ENCODE peak calls at places on chromosome X, in six cellular contexts. One of them, this sample, is unnamed.

GRCh38 chrX:2690856-2691542 is at the start of gene CD99:
- DNase-seq in ascending aorta: peak
- DNase-seq in lower lobe of right lung: peak
- DNase-seq in left ventricle myocardium inferior: peak
- DNase-seq in ovary: peak
- DNase-seq in suprapubic skin: peak
- DNase-seq in this sample: peak

GRCh38 chrX:109472939-109473713 is 8.8 kb downstream of the GUCY2F start:
- DNase-seq in ascending aorta: no peak
- DNase-seq in lower lobe of right lung: no peak
- DNase-seq in left ventricle myocardium inferior: no peak
- DNase-seq in ovary: peak
- DNase-seq in suprapubic skin: no peak
- DNase-seq in this sample: no peak

GRCh38 chrX:70089575-70090297 is 27.5 kb downstream of the OTUD6A start:
- DNase-seq in ascending aorta: no peak
- DNase-seq in lower lobe of right lung: no peak
- DNase-seq in left ventricle myocardium inferior: no peak
- DNase-seq in ovary: no peak
- DNase-seq in suprapubic skin: no peak
- DNase-seq in this sample: no peak

GRCh38 chrX:19065535-19065934 is 56.7 kb downstream of the ADGRG2 start:
- DNase-seq in ascending aorta: no peak
- DNase-seq in lower lobe of right lung: no peak
- DNase-seq in left ventricle myocardium inferior: no peak
- DNase-seq in ovary: no peak
- DNase-seq in suprapubic skin: no peak
- DNase-seq in this sample: no peak

GRCh38 chrX:115591856-115592842 is 31.2 kb downstream of the PLS3 start:
- DNase-seq in ascending aorta: no peak
- DNase-seq in lower lobe of right lung: no peak
- DNase-seq in left ventricle myocardium inferior: no peak
- DNase-seq in ovary: no peak
- DNase-seq in suprapubic skin: no peak
- DNase-seq in this sample: no peak

GRCh38 chrX:40543661-40544328 is 37.0 kb upstream of the ATP6AP2 start:
- DNase-seq in ascending aorta: no peak
- DNase-seq in lower lobe of right lung: no peak
- DNase-seq in left ventricle myocardium inferior: no peak
- DNase-seq in ovary: no peak
- DNase-seq in suprapubic skin: no peak
- DNase-seq in this sample: no peak

GRCh38 chrX:71911731-71912050 is 1.0 kb downstream of the NHSL2 start:
- DNase-seq in ascending aorta: no peak
- DNase-seq in lower lobe of right lung: no peak
- DNase-seq in left ventricle myocardium inferior: no peak
- DNase-seq in ovary: no peak
- DNase-seq in suprapubic skin: no peak
- DNase-seq in this sample: no peak

GRCh38 chrX:133921764-133922389 is 63.5 kb downstream of the GPC3 start:
- DNase-seq in ascending aorta: no peak
- DNase-seq in lower lobe of right lung: peak
- DNase-seq in left ventricle myocardium inferior: peak
- DNase-seq in ovary: no peak
- DNase-seq in suprapubic skin: no peak
- DNase-seq in this sample: peak

GRCh38 chrX:115595049-115595448 is 34.1 kb downstream of the PLS3 start:
- DNase-seq in ascending aorta: no peak
- DNase-seq in lower lobe of right lung: no peak
- DNase-seq in left ventricle myocardium inferior: no peak
- DNase-seq in ovary: no peak
- DNase-seq in suprapubic skin: no peak
- DNase-seq in this sample: no peak

GRCh38 chrX:103644125-103644524 is 15.3 kb downstream of the TCEAL1 start:
- DNase-seq in ascending aorta: no peak
- DNase-seq in lower lobe of right lung: no peak
- DNase-seq in left ventricle myocardium inferior: no peak
- DNase-seq in ovary: no peak
- DNase-seq in suprapubic skin: no peak
- DNase-seq in this sample: no peak

GRCh38 chrX:108541286-108541685 is 101.6 kb downstream of the COL4A5 start:
- DNase-seq in ascending aorta: no peak
- DNase-seq in lower lobe of right lung: no peak
- DNase-seq in left ventricle myocardium inferior: no peak
- DNase-seq in ovary: no peak
- DNase-seq in suprapubic skin: no peak
- DNase-seq in this sample: no peak

GRCh38 chrX:133880032-133880443 is 105.4 kb downstream of the GPC3 start:
- DNase-seq in ascending aorta: no peak
- DNase-seq in lower lobe of right lung: no peak
- DNase-seq in left ventricle myocardium inferior: no peak
- DNase-seq in ovary: no peak
- DNase-seq in suprapubic skin: no peak
- DNase-seq in this sample: no peak

GRCh38 chrX:18886344-18887161 is 97.4 kb downstream of the PHKA2 start:
- DNase-seq in ascending aorta: peak
- DNase-seq in lower lobe of right lung: peak
- DNase-seq in left ventricle myocardium inferior: peak
- DNase-seq in ovary: peak
- DNase-seq in suprapubic skin: peak
- DNase-seq in this sample: peak

GRCh38 chrX:109519001-109519400 is 17.6 kb upstream of the NXT2 start:
- DNase-seq in ascending aorta: no peak
- DNase-seq in lower lobe of right lung: no peak
- DNase-seq in left ventricle myocardium inferior: no peak
- DNase-seq in ovary: no peak
- DNase-seq in suprapubic skin: no peak
- DNase-seq in this sample: no peak

GRCh38 chrX:44384688-44385338 is 41.3 kb upstream of the EFHC2 start:
- DNase-seq in ascending aorta: no peak
- DNase-seq in lower lobe of right lung: no peak
- DNase-seq in left ventricle myocardium inferior: no peak
- DNase-seq in ovary: no peak
- DNase-seq in suprapubic skin: no peak
- DNase-seq in this sample: no peak

GRCh38 chrX:3651272-3651671 is 62.2 kb downstream of the PRKX start:
- DNase-seq in ascending aorta: no peak
- DNase-seq in lower lobe of right lung: no peak
- DNase-seq in left ventricle myocardium inferior: no peak
- DNase-seq in ovary: no peak
- DNase-seq in suprapubic skin: no peak
- DNase-seq in this sample: no peak

GRCh38 chrX:12970691-12971202 is 4.2 kb upstream of the TMSB4X start:
- DNase-seq in ascending aorta: peak
- DNase-seq in lower lobe of right lung: no peak
- DNase-seq in left ventricle myocardium inferior: no peak
- DNase-seq in ovary: peak
- DNase-seq in suprapubic skin: no peak
- DNase-seq in this sample: no peak

GRCh38 chrX:12002876-12003275 is 135.4 kb upstream of the FRMPD4 start:
- DNase-seq in ascending aorta: no peak
- DNase-seq in lower lobe of right lung: no peak
- DNase-seq in left ventricle myocardium inferior: no peak
- DNase-seq in ovary: no peak
- DNase-seq in suprapubic skin: no peak
- DNase-seq in this sample: no peak

GRCh38 chrX:80578518-80579105 is 158.4 kb downstream of the TENT5D start:
- DNase-seq in ascending aorta: no peak
- DNase-seq in lower lobe of right lung: no peak
- DNase-seq in left ventricle myocardium inferior: no peak
- DNase-seq in ovary: no peak
- DNase-seq in suprapubic skin: no peak
- DNase-seq in this sample: no peak

GRCh38 chrX:13026877-13027652 is 17.4 kb downstream of the FAM9C start:
- DNase-seq in ascending aorta: no peak
- DNase-seq in lower lobe of right lung: no peak
- DNase-seq in left ventricle myocardium inferior: no peak
- DNase-seq in ovary: no peak
- DNase-seq in suprapubic skin: no peak
- DNase-seq in this sample: no peak

GRCh38 chrX:28997716-28998115 is 410.5 kb downstream of the IL1RAPL1 start:
- DNase-seq in ascending aorta: no peak
- DNase-seq in lower lobe of right lung: no peak
- DNase-seq in left ventricle myocardium inferior: no peak
- DNase-seq in ovary: no peak
- DNase-seq in suprapubic skin: no peak
- DNase-seq in this sample: no peak

GRCh38 chrX:45445745-45446412 is 245.2 kb upstream of the DIPK2B start:
- DNase-seq in ascending aorta: no peak
- DNase-seq in lower lobe of right lung: no peak
- DNase-seq in left ventricle myocardium inferior: no peak
- DNase-seq in ovary: no peak
- DNase-seq in suprapubic skin: no peak
- DNase-seq in this sample: no peak

GRCh38 chrX:30649859-30650258 is 3.4 kb upstream of the GK start:
- DNase-seq in ascending aorta: no peak
- DNase-seq in lower lobe of right lung: no peak
- DNase-seq in left ventricle myocardium inferior: no peak
- DNase-seq in ovary: no peak
- DNase-seq in suprapubic skin: no peak
- DNase-seq in this sample: no peak

GRCh38 chrX:13965531-13965930 is 64.2 kb downstream of the GEMIN8 start:
- DNase-seq in ascending aorta: no peak
- DNase-seq in lower lobe of right lung: no peak
- DNase-seq in left ventricle myocardium inferior: no peak
- DNase-seq in ovary: no peak
- DNase-seq in suprapubic skin: no peak
- DNase-seq in this sample: no peak

GRCh38 chrX:105190252-105190853 is 30.1 kb downstream of the TEX13A start:
- DNase-seq in ascending aorta: no peak
- DNase-seq in lower lobe of right lung: no peak
- DNase-seq in left ventricle myocardium inferior: no peak
- DNase-seq in ovary: no peak
- DNase-seq in suprapubic skin: no peak
- DNase-seq in this sample: no peak

GRCh38 chrX:18561020-18561419 is 110.9 kb downstream of the RS1 start:
- DNase-seq in ascending aorta: no peak
- DNase-seq in lower lobe of right lung: no peak
- DNase-seq in left ventricle myocardium inferior: no peak
- DNase-seq in ovary: no peak
- DNase-seq in suprapubic skin: no peak
- DNase-seq in this sample: no peak

GRCh38 chrX:154661200-154661599 is 7.8 kb upstream of the CTAG2 start:
- DNase-seq in ascending aorta: no peak
- DNase-seq in lower lobe of right lung: no peak
- DNase-seq in left ventricle myocardium inferior: no peak
- DNase-seq in ovary: no peak
- DNase-seq in suprapubic skin: no peak
- DNase-seq in this sample: no peak

GRCh38 chrX:86021652-86022289 is 25.6 kb downstream of the CHM start:
- DNase-seq in ascending aorta: no peak
- DNase-seq in lower lobe of right lung: no peak
- DNase-seq in left ventricle myocardium inferior: no peak
- DNase-seq in ovary: no peak
- DNase-seq in suprapubic skin: no peak
- DNase-seq in this sample: no peak

GRCh38 chrX:86028681-86029080 is 18.7 kb downstream of the CHM start:
- DNase-seq in ascending aorta: no peak
- DNase-seq in lower lobe of right lung: no peak
- DNase-seq in left ventricle myocardium inferior: no peak
- DNase-seq in ovary: no peak
- DNase-seq in suprapubic skin: no peak
- DNase-seq in this sample: no peak

GRCh38 chrX:86023806-86024205 is 23.6 kb downstream of the CHM start:
- DNase-seq in ascending aorta: no peak
- DNase-seq in lower lobe of right lung: no peak
- DNase-seq in left ventricle myocardium inferior: no peak
- DNase-seq in ovary: no peak
- DNase-seq in suprapubic skin: no peak
- DNase-seq in this sample: no peak
- H3K27ac ChIP-seq in ascending aorta: no peak
- H3K27ac ChIP-seq in lower lobe of right lung: no peak
- H3K27ac ChIP-seq in left ventricle myocardium inferior: no peak
- H3K27ac ChIP-seq in ovary: no peak
- H3K27ac ChIP-seq in suprapubic skin: no peak
- H3K27ac ChIP-seq in this sample: no peak

GRCh38 chrX:118459494-118459893 is 36.1 kb upstream of the DOCK11 start:
- DNase-seq in ascending aorta: no peak
- DNase-seq in lower lobe of right lung: no peak
- DNase-seq in left ventricle myocardium inferior: no peak
- DNase-seq in ovary: no peak
- DNase-seq in suprapubic skin: no peak
- DNase-seq in this sample: no peak
- TF ChIP-seq CTCF in ascending aorta: peak
- TF ChIP-seq CTCF in lower lobe of right lung: peak
- TF ChIP-seq CTCF in left ventricle myocardium inferior: peak
- TF ChIP-seq CTCF in ovary: peak
- TF ChIP-seq CTCF in suprapubic skin: no peak
- TF ChIP-seq CTCF in this sample: no peak

DNA sequence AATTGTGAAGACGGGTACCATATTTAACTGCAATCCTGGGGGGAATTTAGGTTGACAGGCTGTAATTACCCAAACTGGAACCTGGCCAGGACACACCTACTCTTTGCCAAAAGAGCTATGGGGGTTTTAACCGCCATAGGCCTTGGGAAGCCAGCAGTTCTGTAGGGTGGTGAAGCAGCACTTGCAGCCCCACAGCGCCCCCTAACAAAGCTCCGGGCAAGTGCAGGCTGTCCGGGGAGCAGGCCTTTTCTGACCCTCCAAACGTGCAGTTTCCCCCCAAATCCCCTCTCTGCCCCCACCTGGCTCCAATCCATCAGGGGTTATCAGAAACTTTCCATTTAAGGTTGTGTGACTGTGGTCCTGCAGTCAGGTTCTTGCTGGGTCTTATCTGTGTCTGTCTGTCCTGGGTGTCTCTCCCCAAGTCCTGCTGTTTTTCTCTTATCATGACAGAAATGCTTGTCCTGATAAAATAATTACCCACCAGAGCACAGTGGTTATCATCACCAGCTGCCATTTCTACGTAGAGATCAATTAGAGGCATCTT is 350.9 kb downstream of the MID1IP1 start:
- DNase-seq in ascending aorta: no peak
- DNase-seq in lower lobe of right lung: peak
- DNase-seq in left ventricle myocardium inferior: peak
- DNase-seq in ovary: peak
- DNase-seq in suprapubic skin: peak
- DNase-seq in this sample: no peak
- H3K27ac ChIP-seq in ascending aorta: no peak
- H3K27ac ChIP-seq in lower lobe of right lung: no peak
- H3K27ac ChIP-seq in left ventricle myocardium inferior: no peak
- H3K27ac ChIP-seq in ovary: no peak
- H3K27ac ChIP-seq in suprapubic skin: no peak
- H3K27ac ChIP-seq in this sample: no peak

GRCh38 chrX:46574337-46574940 is 874 bp downstream of the CHST7 start:
- DNase-seq in ascending aorta: peak
- DNase-seq in lower lobe of right lung: peak
- DNase-seq in left ventricle myocardium inferior: no peak
- DNase-seq in ovary: peak
- DNase-seq in suprapubic skin: no peak
- DNase-seq in this sample: no peak
- TF ChIP-seq CTCF in ascending aorta: no peak
- TF ChIP-seq CTCF in lower lobe of right lung: no peak
- TF ChIP-seq CTCF in left ventricle myocardium inferior: no peak
- TF ChIP-seq CTCF in ovary: peak
- TF ChIP-seq CTCF in suprapubic skin: no peak
- TF ChIP-seq CTCF in this sample: no peak